ENCODE peak calls at places on chromosomes 16 and 17, in seven cellular contexts. N is keratinocyte; J is neuronal stem cell; C is thoracic aorta; B is DND-41; H is left lung; P is CD4-positive, alpha-beta T cell. E is an unnamed sample.

GRCh38 chr17:46159686-46160085 is 33.5 kb downstream of the KANSL1 start:
- DNase-seq in N (no peak), J (no peak), C (no peak), B (no peak), H (no peak), P (no peak), E (no peak)

GRCh38 chr16:27505297-27506236 is 44.1 kb downstream of the GTF3C1 start:
- DNase-seq in N (peak; percentile 26), J (no peak), C (no peak), B (no peak), H (no peak), P (no peak), E (no peak)

GRCh38 chr17:56313201-56313600 is 159.9 kb downstream of the ANKFN1 start:
- DNase-seq in N (no peak), J (no peak), C (no peak), B (peak; percentile 70), H (no peak), P (no peak), E (no peak)

GRCh38 chr16:85448557-85449194 is 164.4 kb upstream of the GSE1 start:
- DNase-seq in N (no peak), J (no peak), C (no peak), B (peak; percentile 98), H (no peak), P (peak; percentile 45), E (peak; percentile 83)

GRCh38 chr17:79746955-79747507 is 16.3 kb downstream of the ENPP7 start:
- DNase-seq in N (no peak), J (no peak), C (no peak), B (no peak), H (peak; percentile 54), P (no peak), E (no peak)

GRCh38 chr16:67177743-67178699 is 5.7 kb downstream of the MATCAP1 start:
- DNase-seq in N (no peak), J (no peak), C (no peak), B (no peak), H (peak; percentile 93), P (peak; percentile 29), E (peak; percentile 54)

GRCh38 chr17:57211543-57211942 is 44.8 kb upstream of the MSI2 start:
- DNase-seq in N (no peak), J (no peak), C (no peak), B (no peak), H (no peak), P (no peak), E (no peak)

GRCh38 chr17:71983828-71984227 is 137.0 kb upstream of the SOX9 start:
- DNase-seq in N (no peak), J (no peak), C (no peak), B (no peak), H (no peak), P (no peak), E (no peak)

GRCh38 chr17:72523491-72523890 is 402.7 kb downstream of the SOX9 start:
- DNase-seq in N (no peak), J (no peak), C (no peak), B (no peak), H (no peak), P (no peak), E (no peak)

GRCh38 chr16:81632392-81633146 is 146.5 kb upstream of the PLCG2 start:
- DNase-seq in N (no peak), J (no peak), C (no peak), B (peak; percentile 76), H (peak; percentile 81), P (peak; percentile 75), E (peak; percentile 58)

GRCh38 chr17:45640141-45640850 is 143.8 kb upstream of the CRHR1 start:
- DNase-seq in N (peak; percentile 26), J (peak; percentile 81), C (peak; percentile 9), B (peak; percentile 71), H (no peak), P (peak; percentile 59), E (peak; percentile 64)

GRCh38 chr16:56019274-56019673 is 144.1 kb upstream of the CES5A start:
- DNase-seq in N (no peak), J (no peak), C (no peak), B (no peak), H (no peak), P (no peak), E (no peak)

GRCh38 chr16:82002831-82003230 is 8.4 kb downstream of the SDR42E1 start:
- DNase-seq in N (no peak), J (no peak), C (no peak), B (no peak), H (no peak), P (no peak), E (no peak)

GRCh38 chr17:57808882-57809281 is 41.0 kb downstream of the MRPS23 start:
- DNase-seq in N (no peak), J (no peak), C (no peak), B (no peak), H (no peak), P (no peak), E (no peak)

GRCh38 chr16:677306-678190 is 2.1 kb downstream of the RHBDL1 start:
- DNase-seq in N (no peak), J (no peak), C (no peak), B (no peak), H (no peak), P (no peak), E (no peak)

GRCh38 chr17:65444049-65444448 is 117.4 kb downstream of the AXIN2 start:
- DNase-seq in N (no peak), J (no peak), C (no peak), B (no peak), H (no peak), P (no peak), E (no peak)

GRCh38 chr17:384622-385194 is 32.1 kb upstream of the RPH3AL start:
- DNase-seq in N (no peak), J (no peak), C (no peak), B (no peak), H (no peak), P (no peak), E (no peak)

GRCh38 chr16:67415872-67416793 is at the start of gene ZDHHC1:
- DNase-seq in N (no peak), J (peak; percentile 69), C (no peak), B (no peak), H (peak; percentile 93), P (peak; percentile 26), E (peak; percentile 32)

GRCh38 chr16:76541062-76541461 is 263.9 kb downstream of the CNTNAP4 start:
- DNase-seq in N (no peak), J (no peak), C (no peak), B (no peak), H (no peak), P (no peak), E (no peak)

GRCh38 chr17:40351185-40352043 is 13.1 kb downstream of the GJD3 start:
- DNase-seq in N (no peak), J (no peak), C (no peak), B (no peak), H (peak; percentile 54), P (no peak), E (no peak)
- H3K27ac ChIP-seq in N (no peak overlapping the region), J (peak overlapping the region; percentile 63), C (no peak overlapping the region), B (no peak overlapping the region), H (no peak overlapping the region), P (no peak overlapping the region), E (no peak overlapping the region)

DNA sequence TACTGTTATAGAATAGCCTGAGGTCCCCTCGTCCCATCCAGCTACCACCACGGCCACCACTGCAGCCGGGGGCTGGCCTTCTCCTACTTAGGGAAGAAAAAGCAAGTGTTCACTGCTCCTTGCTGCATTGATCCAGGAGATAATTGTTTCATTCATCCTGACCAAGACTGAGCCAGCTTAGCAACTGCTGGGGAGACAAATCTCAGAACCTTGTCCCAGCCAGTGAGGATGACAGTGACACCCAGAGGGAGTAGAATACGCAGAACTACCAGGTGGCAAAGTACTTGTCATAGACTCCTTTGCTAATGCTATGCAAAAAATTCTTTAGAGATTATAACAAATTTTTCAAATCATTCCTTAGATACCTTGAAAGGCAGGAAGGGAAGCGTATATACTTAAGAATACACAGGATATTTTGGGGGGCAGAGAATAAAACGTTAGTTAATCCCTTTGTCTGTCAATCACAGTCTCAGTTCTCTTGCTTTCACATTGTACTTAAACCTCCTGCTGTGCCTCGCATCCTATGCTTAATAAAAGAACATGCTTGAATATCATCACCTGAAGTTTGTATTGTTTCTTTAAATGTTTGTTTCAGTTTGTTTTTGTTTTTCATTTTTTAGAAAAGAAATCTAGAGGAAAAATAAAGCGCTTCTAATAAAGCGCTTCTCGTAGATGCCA is 388.3 kb downstream of the MAF start:
- DNase-seq in N (no peak), J (peak; percentile 30), C (no peak), B (no peak), H (no peak), P (no peak), E (no peak)
- H3K27ac ChIP-seq in N (no peak overlapping the region), J (peak overlapping the region; percentile 17), C (no peak overlapping the region), B (no peak overlapping the region), H (no peak overlapping the region), P (no peak overlapping the region), E (no peak overlapping the region)

GRCh38 chr16:19699472-19699871 is 18.6 kb downstream of the KNOP1 start:
- DNase-seq in N (no peak), J (no peak), C (no peak), B (no peak), H (no peak), P (no peak), E (no peak)
- H3K27ac ChIP-seq in N (no peak overlapping the region), J (no peak overlapping the region), C (no peak overlapping the region), B (no peak overlapping the region), H (no peak overlapping the region), P (no peak overlapping the region), E (no peak overlapping the region)

GRCh38 chr17:42286411-42287295 is 1.6 kb upstream of the STAT5A start:
- DNase-seq in N (no peak), J (no peak), C (no peak), B (no peak), H (no peak), P (no peak), E (no peak)

GRCh38 chr17:42287305-42288077 is 807 bp upstream of the STAT5A start:
- DNase-seq in N (no peak), J (no peak), C (no peak), B (no peak), H (no peak), P (no peak), E (peak; percentile 18)

GRCh38 chr17:42289863-42290165 is 1.5 kb downstream of the STAT5A start:
- DNase-seq in N (no peak), J (no peak), C (no peak), B (no peak), H (no peak), P (no peak), E (peak; percentile 14)

GRCh38 chr17:42288985-42289862 is 926 bp downstream of the STAT5A start:
- DNase-seq in N (no peak), J (no peak), C (no peak), B (peak; percentile 41), H (peak; percentile 88), P (no peak), E (peak; percentile 45)

DNA sequence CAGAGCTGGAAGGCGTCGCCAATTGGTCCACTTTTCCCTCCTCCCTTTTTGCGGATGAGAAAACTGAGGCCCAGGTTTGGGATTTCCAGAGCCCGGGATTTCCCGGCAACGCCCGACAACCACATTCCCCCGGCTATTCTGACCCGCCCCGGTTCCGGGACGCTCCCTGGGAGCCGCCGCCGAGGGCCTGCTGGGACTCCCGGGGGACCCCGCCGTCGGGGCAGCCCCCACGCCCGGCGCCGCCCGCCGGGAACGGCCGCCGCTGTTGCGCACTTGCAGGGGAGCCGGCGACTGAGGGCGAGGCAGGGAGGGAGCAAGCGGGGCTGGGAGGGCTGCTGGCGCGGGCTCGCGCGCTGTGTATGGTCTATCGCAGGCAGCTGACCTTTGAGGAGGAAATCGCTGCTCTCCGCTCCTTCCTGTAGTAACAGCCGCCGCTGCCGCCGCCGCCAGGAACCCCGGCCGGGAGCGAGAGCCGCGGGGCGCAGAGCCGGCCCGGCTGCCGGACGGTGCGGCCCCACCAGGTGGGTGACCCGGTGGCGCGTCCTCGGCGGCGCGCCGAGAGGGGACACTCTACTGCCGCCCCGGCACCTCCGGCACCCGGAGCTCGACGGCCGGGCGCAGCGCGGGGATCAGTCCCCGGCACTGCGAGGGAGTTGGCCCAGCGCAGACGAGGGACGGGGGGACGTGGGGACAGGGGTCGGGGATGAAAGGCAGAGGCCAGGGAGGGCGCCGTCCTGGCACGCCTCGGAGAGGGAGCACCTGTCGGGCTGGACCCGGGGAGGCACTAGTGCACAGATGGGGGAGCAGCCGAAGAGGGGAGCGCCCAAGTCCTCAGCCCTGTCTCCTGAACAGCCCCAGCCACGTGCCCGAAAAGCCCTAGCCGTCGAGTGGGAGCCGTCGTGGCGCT is at the start of gene STAT5A:
- DNase-seq in N (no peak), J (no peak), C (peak; percentile 61), B (peak; percentile 72), H (peak; percentile 98), P (peak; percentile 65), E (peak; percentile 77)
- H3K27ac ChIP-seq in N (no peak within 1 kb of the TSS), J (no peak within 1 kb of the TSS), C (peak within 1 kb of the TSS; percentile 92), B (peak within 1 kb of the TSS; percentile 29), H (peak within 1 kb of the TSS; percentile 90), P (peak within 1 kb of the TSS; percentile 89), E (peak within 1 kb of the TSS; percentile 88)

E was measured in CD8-positive, alpha-beta memory T cell.